ENCODE peak calls at places on chromosomes 5 and 9, in five cellular contexts. A is globus pallidus, F is cerebellar nuclear complex, Y is fibroblast of the conjunctiva, Q is gastrocnemius medialis. U is an unnamed sample.

GRCh38 chr5:139287890-139288635 is 5.5 kb upstream of the MATR3 start:
- DNase-seq in A (no peak), F (no peak), Y (no peak), Q (no peak), U (no peak)

GRCh38 chr9:96185518-96186156 is 116.3 kb downstream of the HSD17B3 start:
- DNase-seq in A (no peak), F (no peak), Y (no peak), Q (no peak), U (no peak)

GRCh38 chr9:93357649-93358048 is 93.8 kb upstream of the FAM120A start:
- DNase-seq in A (no peak), F (no peak), Y (no peak), Q (no peak), U (no peak)

GRCh38 chr5:179271301-179271650 is 74.0 kb downstream of the ADAMTS2 start:
- DNase-seq in A (no peak), F (no peak), Y (no peak), Q (no peak), U (no peak)

GRCh38 chr5:140641716-140642115 is 2.5 kb downstream of the TMCO6 start:
- DNase-seq in A (no peak), F (no peak), Y (no peak), Q (no peak), U (peak; percentile 70)

GRCh38 chr5:115435776-115436712 is 108.5 kb downstream of the FEM1C start:
- DNase-seq in A (no peak), F (no peak), Y (no peak), Q (no peak), U (no peak)

GRCh38 chr9:137688725-137689124 is 69.9 kb downstream of the EHMT1 start:
- DNase-seq in A (peak; percentile 35), F (no peak), Y (no peak), Q (peak; percentile 42), U (no peak)

GRCh38 chr5:131186561-131187256 is 16.0 kb downstream of the LYRM7 start:
- DNase-seq in A (no peak), F (no peak), Y (peak; percentile 45), Q (no peak), U (no peak)

GRCh38 chr5:4511996-4512656 is 628.0 kb upstream of the ADAMTS16 start:
- DNase-seq in A (peak; percentile 7), F (no peak), Y (no peak), Q (no peak), U (peak; percentile 46)

GRCh38 chr9:112046181-112046580 is 128.9 kb downstream of the SUSD1 start:
- DNase-seq in A (no peak), F (no peak), Y (no peak), Q (no peak), U (no peak)

GRCh38 chr9:127197861-127198430 is 66.6 kb upstream of the GARNL3 start:
- DNase-seq in A (no peak), F (no peak), Y (no peak), Q (no peak), U (no peak)

GRCh38 chr5:43192558-43193170 is 639 bp downstream of the NIM1K start:
- DNase-seq in A (peak; percentile 60), F (no peak), Y (no peak), Q (peak; percentile 31), U (no peak)

GRCh38 chr5:77358566-77359205 is 133.4 kb downstream of the WDR41 start:
- DNase-seq in A (no peak), F (no peak), Y (peak; percentile 22), Q (no peak), U (no peak)

GRCh38 chr5:161311965-161312364 is 234.6 kb downstream of the GABRB2 start:
- DNase-seq in A (no peak), F (no peak), Y (no peak), Q (no peak), U (no peak)

GRCh38 chr9:122382901-122383850 is 12.4 kb downstream of the PTGS1 start:
- DNase-seq in A (no peak), F (no peak), Y (peak; percentile 70), Q (no peak), U (peak; percentile 79)

GRCh38 chr5:6484446-6484845 is 35.8 kb downstream of the UBE2QL1 start:
- DNase-seq in A (no peak), F (no peak), Y (no peak), Q (no peak), U (no peak)

GRCh38 chr5:78178356-78178755 is 116.1 kb downstream of the AP3B1 start:
- DNase-seq in A (peak; percentile 7), F (no peak), Y (no peak), Q (no peak), U (no peak)

GRCh38 chr5:2833513-2833912 is 82.0 kb upstream of the IRX2 start:
- DNase-seq in A (no peak), F (no peak), Y (no peak), Q (no peak), U (no peak)

GRCh38 chr9:134434896-134435506 is 108.7 kb downstream of the RXRA start:
- DNase-seq in A (peak; percentile 96), F (peak; percentile 80), Y (peak; percentile 97), Q (peak; percentile 95), U (peak; percentile 97)

GRCh38 chr9:133944746-133945135 is 47.4 kb downstream of the VAV2 start:
- DNase-seq in A (no peak), F (no peak), Y (peak; percentile 18), Q (no peak), U (no peak)